ENCODE peak calls at places on chromosomes 16 and 17, in eight cellular contexts. One of them, this sample, is unnamed.
A peak's percentile ranks its signal among the peaks of the same experiment; 100 is the strongest.

GRCh38 chr16:15996432-15997109 is 47.2 kb downstream of the ABCC1 start:
- DNase-seq in stimulated activated naive CD4-positive, alpha-beta T cell: no peak
- DNase-seq in ACHN: peak; percentile 99
- DNase-seq in BE2C: peak; percentile 61
- DNase-seq in GM23248: peak; percentile 87
- DNase-seq in GM20000: no peak
- DNase-seq in effector memory CD4-positive, alpha-beta T cell: no peak
- DNase-seq in posterior vena cava: peak; percentile 91
- DNase-seq in this sample: peak; percentile 93

GRCh38 chr17:72465191-72466024 is 344.6 kb downstream of the SOX9 start:
- DNase-seq in effector memory CD4-positive, alpha-beta T cell: no peak
- DNase-seq in GM23248: peak; percentile 89
- DNase-seq in GM20000: peak; percentile 52
- DNase-seq in BE2C: peak; percentile 62
- DNase-seq in posterior vena cava: no peak
- DNase-seq in stimulated activated naive CD4-positive, alpha-beta T cell: no peak
- DNase-seq in ACHN: peak; percentile 96
- DNase-seq in this sample: peak; percentile 87

GRCh38 chr17:305090-305976 is 47.3 kb downstream of the RPH3AL start:
- DNase-seq in ACHN: no peak
- DNase-seq in GM20000: no peak
- DNase-seq in stimulated activated naive CD4-positive, alpha-beta T cell: no peak
- DNase-seq in posterior vena cava: peak; percentile 80
- DNase-seq in BE2C: no peak
- DNase-seq in GM23248: peak; percentile 6
- DNase-seq in effector memory CD4-positive, alpha-beta T cell: no peak
- DNase-seq in this sample: no peak

GRCh38 chr17:14784997-14785696 is 480.0 kb downstream of the PMP22 start:
- DNase-seq in posterior vena cava: no peak
- DNase-seq in effector memory CD4-positive, alpha-beta T cell: no peak
- DNase-seq in stimulated activated naive CD4-positive, alpha-beta T cell: peak; percentile 48
- DNase-seq in BE2C: no peak
- DNase-seq in ACHN: no peak
- DNase-seq in GM23248: no peak
- DNase-seq in GM20000: no peak
- DNase-seq in this sample: no peak

GRCh38 chr17:66967867-66968543 is 3.5 kb downstream of the CACNG4 start:
- DNase-seq in effector memory CD4-positive, alpha-beta T cell: no peak
- DNase-seq in ACHN: no peak
- DNase-seq in GM23248: no peak
- DNase-seq in GM20000: no peak
- DNase-seq in stimulated activated naive CD4-positive, alpha-beta T cell: no peak
- DNase-seq in posterior vena cava: no peak
- DNase-seq in BE2C: no peak
- DNase-seq in this sample: no peak

GRCh38 chr16:20897897-20898296 is 2.3 kb downstream of the DCUN1D3 start:
- DNase-seq in posterior vena cava: no peak
- DNase-seq in GM20000: no peak
- DNase-seq in BE2C: no peak
- DNase-seq in ACHN: no peak
- DNase-seq in GM23248: no peak
- DNase-seq in effector memory CD4-positive, alpha-beta T cell: no peak
- DNase-seq in stimulated activated naive CD4-positive, alpha-beta T cell: no peak
- DNase-seq in this sample: no peak

GRCh38 chr17:78324391-78325075 is 35.3 kb downstream of the SOCS3 start:
- DNase-seq in stimulated activated naive CD4-positive, alpha-beta T cell: peak; percentile 5
- DNase-seq in posterior vena cava: peak; percentile 96
- DNase-seq in GM23248: peak; percentile 88
- DNase-seq in ACHN: no peak
- DNase-seq in effector memory CD4-positive, alpha-beta T cell: no peak
- DNase-seq in BE2C: no peak
- DNase-seq in GM20000: peak; percentile 49
- DNase-seq in this sample: peak; percentile 94

GRCh38 chr16:79613009-79613408 is 12.5 kb upstream of the MAF start:
- DNase-seq in BE2C: no peak
- DNase-seq in effector memory CD4-positive, alpha-beta T cell: no peak
- DNase-seq in stimulated activated naive CD4-positive, alpha-beta T cell: no peak
- DNase-seq in GM20000: no peak
- DNase-seq in posterior vena cava: no peak
- DNase-seq in GM23248: peak; percentile 9
- DNase-seq in ACHN: no peak
- DNase-seq in this sample: peak; percentile 54

GRCh38 chr17:75105269-75106080 is 4.3 kb upstream of the ARMC7 start:
- DNase-seq in GM20000: peak; percentile 75
- DNase-seq in effector memory CD4-positive, alpha-beta T cell: no peak
- DNase-seq in posterior vena cava: no peak
- DNase-seq in GM23248: peak; percentile 63
- DNase-seq in ACHN: peak; percentile 65
- DNase-seq in BE2C: peak; percentile 76
- DNase-seq in stimulated activated naive CD4-positive, alpha-beta T cell: no peak
- DNase-seq in this sample: peak; percentile 31

GRCh38 chr16:69762843-69763556 is 868 bp downstream of the WWP2 start:
- DNase-seq in GM23248: peak; percentile 77
- DNase-seq in stimulated activated naive CD4-positive, alpha-beta T cell: peak; percentile 54
- DNase-seq in effector memory CD4-positive, alpha-beta T cell: no peak
- DNase-seq in GM20000: peak; percentile 31
- DNase-seq in posterior vena cava: no peak
- DNase-seq in BE2C: no peak
- DNase-seq in ACHN: peak; percentile 52
- DNase-seq in this sample: peak; percentile 24

GRCh38 chr17:67629963-67630320 is 87.8 kb upstream of the NOL11 start:
- DNase-seq in posterior vena cava: no peak
- DNase-seq in ACHN: peak; percentile 16
- DNase-seq in GM20000: peak; percentile 29
- DNase-seq in effector memory CD4-positive, alpha-beta T cell: no peak
- DNase-seq in stimulated activated naive CD4-positive, alpha-beta T cell: peak; percentile 26
- DNase-seq in GM23248: peak; percentile 86
- DNase-seq in BE2C: no peak
- DNase-seq in this sample: peak; percentile 68

GRCh38 chr16:23374721-23375120 is 72.6 kb downstream of the SCNN1B start:
- DNase-seq in BE2C: no peak
- DNase-seq in stimulated activated naive CD4-positive, alpha-beta T cell: no peak
- DNase-seq in effector memory CD4-positive, alpha-beta T cell: no peak
- DNase-seq in GM20000: no peak
- DNase-seq in posterior vena cava: no peak
- DNase-seq in GM23248: no peak
- DNase-seq in ACHN: no peak
- DNase-seq in this sample: no peak

GRCh38 chr16:89084411-89084810 is 9.2 kb upstream of the ACSF3 start:
- DNase-seq in GM20000: no peak
- DNase-seq in ACHN: no peak
- DNase-seq in stimulated activated naive CD4-positive, alpha-beta T cell: peak; percentile 15
- DNase-seq in posterior vena cava: no peak
- DNase-seq in effector memory CD4-positive, alpha-beta T cell: no peak
- DNase-seq in GM23248: peak; percentile 9
- DNase-seq in BE2C: no peak
- DNase-seq in this sample: no peak